ENCODE peak calls at places on chromosome 2, in eight cellular contexts. One of them, this sample, is unnamed.

GRCh38 chr2:83058683-83059082 is 1400.4 kb downstream of the SUCLG1 start:
- DNase-seq in GM18507: no peak
- DNase-seq in amygdala: no peak
- DNase-seq in T-helper 2 cell: no peak
- DNase-seq in adipocyte: no peak
- DNase-seq in NCI-H460: no peak
- DNase-seq in naive B cell: no peak
- DNase-seq in coronary artery: no peak
- DNase-seq in this sample: no peak

GRCh38 chr2:219042750-219043149 is 1.4 kb upstream of the CFAP65 start:
- DNase-seq in T-helper 2 cell: no peak
- DNase-seq in adipocyte: no peak
- DNase-seq in NCI-H460: no peak
- DNase-seq in GM18507: no peak
- DNase-seq in naive B cell: no peak
- DNase-seq in coronary artery: no peak
- DNase-seq in amygdala: no peak
- DNase-seq in this sample: no peak

GRCh38 chr2:584863-585823 is 92.1 kb downstream of the TMEM18 start:
- DNase-seq in amygdala: no peak
- DNase-seq in adipocyte: no peak
- DNase-seq in naive B cell: peak
- DNase-seq in NCI-H460: no peak
- DNase-seq in GM18507: no peak
- DNase-seq in coronary artery: peak
- DNase-seq in T-helper 2 cell: no peak
- DNase-seq in this sample: no peak

GRCh38 chr2:28228419-28228995 is 164.2 kb upstream of the FOSL2 start:
- DNase-seq in adipocyte: peak
- DNase-seq in T-helper 2 cell: no peak
- DNase-seq in amygdala: no peak
- DNase-seq in NCI-H460: no peak
- DNase-seq in GM18507: no peak
- DNase-seq in coronary artery: no peak
- DNase-seq in naive B cell: no peak
- DNase-seq in this sample: no peak

GRCh38 chr2:49619804-49620203 is 465.5 kb upstream of the FSHR start:
- DNase-seq in adipocyte: no peak
- DNase-seq in naive B cell: no peak
- DNase-seq in GM18507: no peak
- DNase-seq in amygdala: no peak
- DNase-seq in NCI-H460: no peak
- DNase-seq in coronary artery: no peak
- DNase-seq in T-helper 2 cell: no peak
- DNase-seq in this sample: no peak

GRCh38 chr2:193294371-193294770 is 1099.6 kb upstream of the TMEFF2 start:
- DNase-seq in adipocyte: peak
- DNase-seq in coronary artery: no peak
- DNase-seq in NCI-H460: no peak
- DNase-seq in amygdala: no peak
- DNase-seq in naive B cell: no peak
- DNase-seq in GM18507: no peak
- DNase-seq in T-helper 2 cell: no peak
- DNase-seq in this sample: no peak

GRCh38 chr2:191217580-191217979 is 27.6 kb upstream of the MYO1B start:
- DNase-seq in amygdala: no peak
- DNase-seq in GM18507: no peak
- DNase-seq in naive B cell: no peak
- DNase-seq in adipocyte: peak
- DNase-seq in T-helper 2 cell: no peak
- DNase-seq in coronary artery: no peak
- DNase-seq in NCI-H460: peak
- DNase-seq in this sample: no peak

GRCh38 chr2:80326214-80326613 is 21.7 kb upstream of the LRRTM1 start:
- DNase-seq in NCI-H460: peak
- DNase-seq in adipocyte: peak
- DNase-seq in GM18507: no peak
- DNase-seq in coronary artery: no peak
- DNase-seq in amygdala: no peak
- DNase-seq in naive B cell: no peak
- DNase-seq in T-helper 2 cell: no peak
- DNase-seq in this sample: peak

GRCh38 chr2:156492979-156493378 is 56.8 kb downstream of the GPD2 start:
- DNase-seq in naive B cell: no peak
- DNase-seq in amygdala: no peak
- DNase-seq in coronary artery: no peak
- DNase-seq in T-helper 2 cell: no peak
- DNase-seq in adipocyte: no peak
- DNase-seq in NCI-H460: no peak
- DNase-seq in GM18507: no peak
- DNase-seq in this sample: no peak

GRCh38 chr2:17065536-17065935 is 399.9 kb upstream of the CYRIA start:
- DNase-seq in NCI-H460: no peak
- DNase-seq in coronary artery: no peak
- DNase-seq in GM18507: no peak
- DNase-seq in adipocyte: no peak
- DNase-seq in T-helper 2 cell: no peak
- DNase-seq in amygdala: no peak
- DNase-seq in naive B cell: no peak
- DNase-seq in this sample: no peak

GRCh38 chr2:72475246-72475645 is 327.6 kb upstream of the CYP26B1 start:
- DNase-seq in NCI-H460: no peak
- DNase-seq in amygdala: no peak
- DNase-seq in coronary artery: no peak
- DNase-seq in naive B cell: no peak
- DNase-seq in T-helper 2 cell: no peak
- DNase-seq in GM18507: no peak
- DNase-seq in adipocyte: no peak
- DNase-seq in this sample: no peak

GRCh38 chr2:234256516-234256915 is 206.0 kb downstream of the SPP2 start:
- DNase-seq in naive B cell: no peak
- DNase-seq in T-helper 2 cell: no peak
- DNase-seq in adipocyte: no peak
- DNase-seq in GM18507: no peak
- DNase-seq in amygdala: no peak
- DNase-seq in NCI-H460: no peak
- DNase-seq in coronary artery: no peak
- DNase-seq in this sample: no peak

GRCh38 chr2:144082777-144083176 is 437.1 kb downstream of the ZEB2 start:
- DNase-seq in T-helper 2 cell: no peak
- DNase-seq in coronary artery: no peak
- DNase-seq in adipocyte: no peak
- DNase-seq in naive B cell: no peak
- DNase-seq in GM18507: no peak
- DNase-seq in amygdala: no peak
- DNase-seq in NCI-H460: no peak
- DNase-seq in this sample: no peak